ENCODE peak calls at places on chromosomes 3 and 15, in four cellular contexts. C is WERI-Rb-1, L is PC-9, Y is ovary. N is an unnamed sample.

GRCh38 chr3:61589856-61590255 is 28.5 kb downstream of the PTPRG start:
- DNase-seq in Y (no peak), L (no peak), C (no peak), N (peak; percentile 49)

GRCh38 chr3:98829246-98829832 is 66.2 kb downstream of the ST3GAL6 start:
- DNase-seq in C (no peak), Y (no peak), L (no peak), N (no peak)

GRCh38 chr15:80228959-80229610 is 22.9 kb downstream of the CTXND1 start:
- DNase-seq in C (no peak), L (no peak), Y (no peak), N (peak; percentile 59)

GRCh38 chr15:80606571-80606970 is 88.5 kb upstream of the ABHD17C start:
- DNase-seq in Y (no peak), L (no peak), C (no peak), N (no peak)

GRCh38 chr3:10845240-10845761 is 29.3 kb downstream of the SLC6A11 start:
- DNase-seq in L (no peak), Y (no peak), C (no peak), N (no peak)

GRCh38 chr3:184543848-184544512 is 17.6 kb upstream of the EPHB3 start:
- DNase-seq in C (peak; percentile 83), Y (peak; percentile 79), L (peak; percentile 89), N (peak; percentile 40)

GRCh38 chr15:57541805-57542504 is 49.7 kb upstream of the MYZAP start:
- DNase-seq in C (peak; percentile 81), L (peak; percentile 70), Y (peak; percentile 80), N (peak; percentile 37)

GRCh38 chr3:58176827-58177489 is 33.8 kb downstream of the DNASE1L3 start:
- DNase-seq in C (no peak), Y (no peak), L (no peak), N (no peak)

GRCh38 chr3:55190296-55190695 is 262.4 kb upstream of the LRTM1 start:
- DNase-seq in L (no peak), C (no peak), Y (no peak), N (peak; percentile 84)

GRCh38 chr3:94285874-94286273 is 223.0 kb downstream of the NSUN3 start:
- DNase-seq in L (no peak), Y (no peak), C (no peak), N (peak; percentile 6)

GRCh38 chr3:14304101-14305045 is 98.0 kb upstream of the SLC6A6 start:
- DNase-seq in L (no peak), C (no peak), Y (no peak), N (no peak)

GRCh38 chr3:31041161-31041978 is 146.9 kb upstream of the GADL1 start:
- DNase-seq in L (peak; percentile 77), Y (no peak), C (no peak), N (peak; percentile 96)

GRCh38 chr3:126750760-126751129 is 46.7 kb downstream of the CHCHD6 start:
- DNase-seq in L (no peak), Y (no peak), C (peak; percentile 73), N (no peak)

GRCh38 chr15:25802285-25802830 is 60.8 kb downstream of the ATP10A start:
- DNase-seq in Y (no peak), C (no peak), L (no peak), N (no peak)

GRCh38 chr15:81024265-81024875 is 23.6 kb downstream of the TLNRD1 start:
- DNase-seq in L (no peak), Y (no peak), C (peak; percentile 30), N (no peak)

GRCh38 chr3:135965129-135965505 is 411 bp upstream of the PPP2R3A start:
- DNase-seq in Y (no peak), L (no peak), C (no peak), N (peak; percentile 60)

GRCh38 chr15:73826711-73827243 is 46.6 kb upstream of the TBC1D21 start:
- DNase-seq in L (no peak), Y (no peak), C (no peak), N (no peak)

GRCh38 chr3:102593754-102594602 is 159.2 kb downstream of the ZPLD1 start:
- DNase-seq in C (no peak), Y (no peak), L (no peak), N (peak; percentile 9)

GRCh38 chr3:100159564-100160153 is 45.4 kb upstream of the FILIP1L start:
- DNase-seq in C (no peak), L (peak; percentile 29), Y (no peak), N (peak; percentile 86)

GRCh38 chr3:170992854-170993253 is 33.7 kb downstream of the SLC2A2 start:
- DNase-seq in Y (no peak), C (no peak), L (no peak), N (peak; percentile 71)

GRCh38 chr3:129560931-129561594 is 18.1 kb downstream of the H1-8 start:
- DNase-seq in Y (peak; percentile 95), L (no peak), C (peak; percentile 85), N (peak; percentile 58)

GRCh38 chr15:82129144-82129692 is 83.4 kb upstream of the MEX3B start:
- DNase-seq in L (no peak), C (no peak), Y (no peak), N (no peak)

GRCh38 chr15:69305933-69306568 is 7.3 kb downstream of the PAQR5 start:
- DNase-seq in L (no peak), C (no peak), Y (no peak), N (peak; percentile 12)

GRCh38 chr3:43867673-43868072 is 176.9 kb downstream of the ABHD5 start:
- DNase-seq in L (no peak), Y (no peak), C (no peak), N (peak; percentile 36)

GRCh38 chr3:52481819-52482521 is 13.2 kb upstream of the STAB1 start:
- DNase-seq in Y (peak; percentile 65), C (peak; percentile 70), L (no peak), N (no peak)

GRCh38 chr3:88032245-88032644 is 26.6 kb downstream of the CGGBP1 start:
- DNase-seq in L (no peak), Y (no peak), C (no peak), N (peak; percentile 6)

GRCh38 chr3:55893045-55893664 is 406.0 kb upstream of the WNT5A start:
- DNase-seq in L (no peak), C (no peak), Y (no peak), N (peak; percentile 58)

DNA sequence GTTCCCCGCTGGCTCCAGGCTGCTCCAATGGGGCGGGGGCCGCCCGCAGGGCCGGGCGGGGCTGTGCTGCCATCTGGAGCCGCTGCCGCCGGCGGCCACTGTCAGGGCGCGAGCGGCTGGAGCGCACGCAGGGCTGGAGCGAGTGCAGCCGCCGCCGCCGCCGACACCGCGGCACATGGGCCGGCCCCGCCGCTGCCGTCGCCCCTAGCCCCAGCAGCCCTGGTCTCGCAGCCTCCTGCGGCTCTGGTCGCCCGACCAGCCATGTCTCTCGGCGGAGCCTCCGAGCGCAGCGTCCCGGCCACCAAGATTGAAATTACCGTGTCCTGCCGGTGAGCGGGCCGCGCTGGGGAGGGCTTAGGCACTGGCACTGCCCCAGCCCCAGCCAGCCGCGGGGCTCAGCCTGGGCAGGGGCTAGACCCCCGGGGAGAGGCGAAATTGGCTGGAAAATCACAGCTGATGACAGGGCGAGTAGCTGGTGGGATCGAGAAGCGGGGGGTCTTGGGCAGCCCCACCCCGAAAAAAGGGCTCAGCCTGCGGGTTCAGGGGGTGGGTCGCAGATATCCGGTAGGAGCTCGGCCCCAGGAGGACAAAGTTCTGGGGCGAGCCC is at the start of gene CPNE9:
- DNase-seq in L (no peak), Y (no peak), C (peak; percentile 51), N (no peak)
- H3K4me3 ChIP-seq in L (no peak within 1 kb of the TSS), Y (no peak within 1 kb of the TSS), C (peak within 1 kb of the TSS; percentile 45), N (peak within 1 kb of the TSS; percentile 28)

DNA sequence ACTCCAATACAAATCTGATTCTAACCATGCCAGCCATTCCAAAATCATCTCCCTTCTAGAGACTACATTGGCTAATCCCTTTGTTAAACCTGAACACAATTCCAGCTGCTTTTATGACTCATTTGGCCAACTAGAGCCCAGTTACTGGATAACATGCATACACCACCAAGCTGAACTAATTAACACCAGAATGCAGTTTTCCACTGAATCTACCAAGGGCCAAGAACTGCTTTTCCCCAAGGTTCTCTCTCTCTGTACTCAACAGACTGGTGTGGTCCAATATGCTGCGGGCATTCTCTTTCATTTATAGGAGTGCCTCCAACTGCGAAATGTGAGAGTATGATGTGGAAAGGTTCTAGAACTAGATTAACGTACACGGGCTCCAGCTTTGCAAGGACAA is 1.5 kb downstream of the CHSY1 start:
- DNase-seq in L (no peak), Y (no peak), C (no peak), N (peak; percentile 88)
- TF ChIP-seq CTCF in L (no peak), Y (no peak), C (no peak), N (no peak)

GRCh38 chr15:89746386-89746974 is 4.6 kb downstream of the MESP1 start:
- DNase-seq in Y (no peak), C (no peak), L (no peak), N (no peak)
- H3K27me3 ChIP-seq in Y (no peaks in the 10 kb centered on the region), C (no peaks in the 10 kb centered on the region), L (no peaks in the 10 kb centered on the region), N (peaks cover 38% of the 10 kb centered on the region)

GRCh38 chr3:152195206-152195605 is 73.5 kb upstream of the MBNL1 start:
- DNase-seq in Y (no peak), C (no peak), L (no peak), N (no peak)

GRCh38 chr3:152198655-152199054 is 70.1 kb upstream of the MBNL1 start:
- DNase-seq in L (no peak), C (no peak), Y (no peak), N (no peak)

GRCh38 chr3:152197937-152198336 is 70.8 kb upstream of the MBNL1 start:
- DNase-seq in Y (no peak), L (no peak), C (no peak), N (no peak)

GRCh38 chr3:152197451-152197850 is 71.3 kb upstream of the MBNL1 start:
- DNase-seq in L (no peak), C (no peak), Y (no peak), N (peak; percentile 27)

DNA sequence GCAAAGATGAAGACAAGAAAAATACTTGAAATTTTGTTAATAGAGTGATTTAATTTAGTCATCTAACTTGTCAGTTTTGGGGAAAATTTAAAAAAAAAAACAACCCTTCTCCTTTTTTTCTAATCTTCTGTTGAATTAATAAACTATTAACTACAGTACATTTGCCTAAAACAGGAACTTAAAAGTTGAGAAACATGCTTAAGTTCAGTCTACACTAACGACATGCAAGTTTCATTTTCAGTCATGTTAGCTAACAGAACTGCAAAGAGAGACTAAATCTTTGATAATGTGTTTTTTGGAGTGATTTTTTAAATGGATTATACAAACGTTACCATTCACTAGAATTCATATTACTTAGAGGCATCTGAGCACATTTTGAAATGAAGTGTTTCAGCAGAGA is 71.9 kb upstream of the MBNL1 start:
- DNase-seq in L (no peak), Y (no peak), C (no peak), N (no peak)
- H3K4me3 ChIP-seq in L (no peak overlapping the region), Y (peak overlapping the region; percentile 13), C (no peak overlapping the region), N (no peak overlapping the region)

GRCh38 chr3:45164056-45164455 is 17.9 kb upstream of the CDCP1 start:
- DNase-seq in L (no peak), Y (no peak), C (no peak), N (no peak)

GRCh38 chr3:45167011-45167911 is 21.1 kb upstream of the CDCP1 start:
- DNase-seq in Y (peak; percentile 55), C (no peak), L (peak; percentile 96), N (peak; percentile 97)

GRCh38 chr3:45166283-45166879 is 20.2 kb upstream of the CDCP1 start:
- DNase-seq in Y (no peak), L (no peak), C (no peak), N (no peak)

GRCh38 chr3:45165497-45166282 is 19.5 kb upstream of the CDCP1 start:
- DNase-seq in Y (no peak), C (no peak), L (no peak), N (no peak)

GRCh38 chr3:45163481-45163880 is 17.3 kb upstream of the CDCP1 start:
- DNase-seq in Y (no peak), C (no peak), L (no peak), N (no peak)
- TF ChIP-seq CTCF in Y (no peak), C (no peak), L (no peak), N (no peak)

N was measured in astrocyte.